ENCODE peak calls at places on chromosomes 1 and 21, in five cellular contexts. O, C, M, S and U are unnamed samples.

GRCh38 chr1:75233302-75233929 is 99.2 kb downstream of the LHX8 start:
- DNase-seq in O (peak), C (no peak), M (no peak), S (peak), U (no peak)

GRCh38 chr1:164735315-164736052 is 176.5 kb downstream of the PBX1 start:
- DNase-seq in O (peak), C (no peak), M (no peak), S (peak), U (no peak)

GRCh38 chr1:232594018-232594502 is 35.9 kb downstream of the SIPA1L2 start:
- DNase-seq in O (no peak), C (no peak), M (no peak), S (no peak), U (no peak)

GRCh38 chr1:59750612-59751395 is 63.9 kb upstream of the HOOK1 start:
- DNase-seq in O (peak), C (no peak), M (no peak), S (peak), U (no peak)

GRCh38 chr1:7473223-7474142 is 297.6 kb upstream of the VAMP3 start:
- DNase-seq in O (no peak), C (no peak), M (no peak), S (no peak), U (no peak)

GRCh38 chr1:118158918-118159317 is 26.1 kb downstream of the SPAG17 start:
- DNase-seq in O (no peak), C (no peak), M (no peak), S (no peak), U (no peak)

GRCh38 chr1:230326971-230327891 is 98.9 kb downstream of the PGBD5 start:
- DNase-seq in O (peak), C (no peak), M (no peak), S (no peak), U (no peak)

GRCh38 chr1:181251713-181252075 is 163.2 kb downstream of the IER5 start:
- DNase-seq in O (no peak), C (no peak), M (no peak), S (no peak), U (no peak)

GRCh38 chr1:103448560-103448959 is 76.9 kb upstream of the RNPC3 start:
- DNase-seq in O (no peak), C (no peak), M (no peak), S (no peak), U (no peak)

GRCh38 chr1:20484526-20485462 is 1.2 kb downstream of the CAMK2N1 start:
- DNase-seq in O (peak), C (no peak), M (no peak), S (no peak), U (no peak)

GRCh38 chr1:9440763-9441194 is 98.5 kb upstream of the SLC25A33 start:
- DNase-seq in O (no peak), C (no peak), M (no peak), S (no peak), U (no peak)

GRCh38 chr1:214568328-214568727 is 16.9 kb upstream of the PTPN14 start:
- DNase-seq in O (peak), C (no peak), M (no peak), S (no peak), U (no peak)

GRCh38 chr1:157403608-157404007 is 148.7 kb downstream of the FCRL5 start:
- DNase-seq in O (no peak), C (no peak), M (no peak), S (no peak), U (no peak)

GRCh38 chr1:59520759-59521442 is 224.0 kb downstream of the FGGY start:
- DNase-seq in O (peak), C (no peak), M (no peak), S (no peak), U (no peak)

GRCh38 chr1:13981142-13981541 is 281.2 kb downstream of the PRDM2 start:
- DNase-seq in O (no peak), C (no peak), M (no peak), S (no peak), U (no peak)

GRCh38 chr1:169108897-169109560 is 2.5 kb downstream of the ATP1B1 start:
- DNase-seq in O (peak), C (no peak), M (no peak), S (peak), U (no peak)

GRCh38 chr21:42461881-42462877 is 33.8 kb downstream of the RSPH1 start:
- DNase-seq in O (no peak), C (no peak), M (no peak), S (no peak), U (no peak)

GRCh38 chr1:97243973-97244560 is 522.5 kb downstream of the PTBP2 start:
- DNase-seq in O (peak), C (no peak), M (no peak), S (peak), U (no peak)